ENCODE peak calls at places on chromosomes 11 and 22, in five cellular contexts. One of them, this sample, is unnamed.

GRCh38 chr22:27800250-27801131 is 1.1 kb downstream of the MN1 start:
- DNase-seq in colonic mucosa: no peak
- DNase-seq in CD4-positive, CD25-positive, alpha-beta regulatory T cell: no peak
- DNase-seq in AG04450: no peak
- DNase-seq in ovary: peak
- DNase-seq in this sample: no peak

GRCh38 chr11:14417975-14418374 is 59.0 kb upstream of the RRAS2 start:
- DNase-seq in colonic mucosa: no peak
- DNase-seq in ovary: no peak
- DNase-seq in AG04450: no peak
- DNase-seq in CD4-positive, CD25-positive, alpha-beta regulatory T cell: no peak
- DNase-seq in this sample: no peak

GRCh38 chr11:92495107-92495793 is 270.6 kb downstream of the FAT3 start:
- DNase-seq in AG04450: no peak
- DNase-seq in CD4-positive, CD25-positive, alpha-beta regulatory T cell: no peak
- DNase-seq in colonic mucosa: no peak
- DNase-seq in ovary: no peak
- DNase-seq in this sample: no peak

GRCh38 chr22:17570851-17571631 is 7.7 kb downstream of the SLC25A18 start:
- DNase-seq in colonic mucosa: peak
- DNase-seq in ovary: peak
- DNase-seq in AG04450: no peak
- DNase-seq in CD4-positive, CD25-positive, alpha-beta regulatory T cell: no peak
- DNase-seq in this sample: peak

GRCh38 chr11:42013656-42014201 is 554.3 kb upstream of the LRRC4C start:
- DNase-seq in ovary: no peak
- DNase-seq in CD4-positive, CD25-positive, alpha-beta regulatory T cell: no peak
- DNase-seq in AG04450: no peak
- DNase-seq in colonic mucosa: no peak
- DNase-seq in this sample: no peak

GRCh38 chr22:33653525-33654063 is 266.7 kb downstream of the LARGE1 start:
- DNase-seq in CD4-positive, CD25-positive, alpha-beta regulatory T cell: no peak
- DNase-seq in colonic mucosa: no peak
- DNase-seq in ovary: no peak
- DNase-seq in AG04450: no peak
- DNase-seq in this sample: no peak

GRCh38 chr22:27196483-27196882 is 539.1 kb downstream of the MIAT start:
- DNase-seq in ovary: no peak
- DNase-seq in AG04450: no peak
- DNase-seq in colonic mucosa: no peak
- DNase-seq in CD4-positive, CD25-positive, alpha-beta regulatory T cell: no peak
- DNase-seq in this sample: no peak

GRCh38 chr11:75403037-75403436 is 3.7 kb downstream of the RPS3 start:
- DNase-seq in colonic mucosa: no peak
- DNase-seq in CD4-positive, CD25-positive, alpha-beta regulatory T cell: no peak
- DNase-seq in AG04450: no peak
- DNase-seq in ovary: no peak
- DNase-seq in this sample: no peak

GRCh38 chr22:30459206-30460052 is 12.4 kb downstream of the SEC14L3 start:
- DNase-seq in colonic mucosa: no peak
- DNase-seq in CD4-positive, CD25-positive, alpha-beta regulatory T cell: no peak
- DNase-seq in AG04450: no peak
- DNase-seq in ovary: no peak
- DNase-seq in this sample: no peak

GRCh38 chr22:38872831-38873248 is 824 bp upstream of the CBX6 start:
- DNase-seq in CD4-positive, CD25-positive, alpha-beta regulatory T cell: no peak
- DNase-seq in ovary: peak
- DNase-seq in AG04450: no peak
- DNase-seq in colonic mucosa: peak
- DNase-seq in this sample: no peak

GRCh38 chr11:111445586-111445985 is 66.5 kb upstream of the POU2AF1 start:
- DNase-seq in CD4-positive, CD25-positive, alpha-beta regulatory T cell: no peak
- DNase-seq in ovary: no peak
- DNase-seq in colonic mucosa: no peak
- DNase-seq in AG04450: no peak
- DNase-seq in this sample: no peak

GRCh38 chr22:36775589-36775965 is 342 bp downstream of the IFT27 start:
- DNase-seq in AG04450: no peak
- DNase-seq in colonic mucosa: peak
- DNase-seq in CD4-positive, CD25-positive, alpha-beta regulatory T cell: peak
- DNase-seq in ovary: peak
- DNase-seq in this sample: peak

GRCh38 chr11:114061053-114062049 is 1.8 kb downstream of the ZBTB16 start:
- DNase-seq in CD4-positive, CD25-positive, alpha-beta regulatory T cell: no peak
- DNase-seq in colonic mucosa: no peak
- DNase-seq in ovary: peak
- DNase-seq in AG04450: no peak
- DNase-seq in this sample: no peak

GRCh38 chr11:2314525-2315394 is 12.9 kb downstream of the TSPAN32 start:
- DNase-seq in colonic mucosa: peak
- DNase-seq in CD4-positive, CD25-positive, alpha-beta regulatory T cell: no peak
- DNase-seq in AG04450: peak
- DNase-seq in ovary: peak
- DNase-seq in this sample: peak

GRCh38 chr11:132999031-132999430 is 533.3 kb downstream of the OPCML start:
- DNase-seq in CD4-positive, CD25-positive, alpha-beta regulatory T cell: no peak
- DNase-seq in ovary: no peak
- DNase-seq in colonic mucosa: no peak
- DNase-seq in AG04450: no peak
- DNase-seq in this sample: no peak

GRCh38 chr11:42901084-42901483 is 410.7 kb upstream of the API5 start:
- DNase-seq in AG04450: no peak
- DNase-seq in colonic mucosa: no peak
- DNase-seq in CD4-positive, CD25-positive, alpha-beta regulatory T cell: no peak
- DNase-seq in ovary: no peak
- DNase-seq in this sample: no peak

GRCh38 chr11:83583953-83584352 is 297.8 kb upstream of the CCDC90B start:
- DNase-seq in colonic mucosa: no peak
- DNase-seq in CD4-positive, CD25-positive, alpha-beta regulatory T cell: no peak
- DNase-seq in AG04450: no peak
- DNase-seq in ovary: no peak
- DNase-seq in this sample: no peak

GRCh38 chr11:94597896-94598295 is 30.7 kb downstream of the PIWIL4 start:
- DNase-seq in AG04450: no peak
- DNase-seq in CD4-positive, CD25-positive, alpha-beta regulatory T cell: no peak
- DNase-seq in colonic mucosa: no peak
- DNase-seq in ovary: no peak
- DNase-seq in this sample: no peak

GRCh38 chr22:35341090-35341874 is 39.6 kb upstream of the HMOX1 start:
- DNase-seq in AG04450: no peak
- DNase-seq in ovary: no peak
- DNase-seq in colonic mucosa: no peak
- DNase-seq in CD4-positive, CD25-positive, alpha-beta regulatory T cell: no peak
- DNase-seq in this sample: no peak

GRCh38 chr11:71213696-71214552 is 38.5 kb downstream of the SHANK2 start:
- DNase-seq in AG04450: no peak
- DNase-seq in ovary: no peak
- DNase-seq in CD4-positive, CD25-positive, alpha-beta regulatory T cell: no peak
- DNase-seq in colonic mucosa: no peak
- DNase-seq in this sample: no peak

GRCh38 chr11:69141742-69142141 is 14.0 kb upstream of the SMIM38 start:
- DNase-seq in AG04450: no peak
- DNase-seq in ovary: no peak
- DNase-seq in CD4-positive, CD25-positive, alpha-beta regulatory T cell: no peak
- DNase-seq in colonic mucosa: no peak
- DNase-seq in this sample: no peak

GRCh38 chr11:112392860-112393259 is 132.2 kb upstream of the PLET1 start:
- DNase-seq in colonic mucosa: no peak
- DNase-seq in CD4-positive, CD25-positive, alpha-beta regulatory T cell: no peak
- DNase-seq in ovary: no peak
- DNase-seq in AG04450: no peak
- DNase-seq in this sample: no peak

GRCh38 chr11:107821199-107821926 is 37.2 kb downstream of the SLC35F2 start:
- DNase-seq in colonic mucosa: no peak
- DNase-seq in ovary: no peak
- DNase-seq in AG04450: no peak
- DNase-seq in CD4-positive, CD25-positive, alpha-beta regulatory T cell: no peak
- DNase-seq in this sample: no peak

GRCh38 chr11:124970925-124971324 is 16.9 kb downstream of the CCDC15 start:
- DNase-seq in ovary: no peak
- DNase-seq in CD4-positive, CD25-positive, alpha-beta regulatory T cell: no peak
- DNase-seq in AG04450: no peak
- DNase-seq in colonic mucosa: no peak
- DNase-seq in this sample: no peak

GRCh38 chr11:130389315-130389935 is 39.0 kb downstream of the ADAMTS8 start:
- DNase-seq in CD4-positive, CD25-positive, alpha-beta regulatory T cell: no peak
- DNase-seq in colonic mucosa: peak
- DNase-seq in AG04450: no peak
- DNase-seq in ovary: peak
- DNase-seq in this sample: no peak

GRCh38 chr11:97234016-97234415 is 844.2 kb downstream of the JRKL start:
- DNase-seq in colonic mucosa: no peak
- DNase-seq in CD4-positive, CD25-positive, alpha-beta regulatory T cell: no peak
- DNase-seq in ovary: no peak
- DNase-seq in AG04450: no peak
- DNase-seq in this sample: no peak

GRCh38 chr11:90849278-90849677 is 626.4 kb upstream of the CHORDC1 start:
- DNase-seq in ovary: no peak
- DNase-seq in AG04450: no peak
- DNase-seq in colonic mucosa: no peak
- DNase-seq in CD4-positive, CD25-positive, alpha-beta regulatory T cell: no peak
- DNase-seq in this sample: no peak

GRCh38 chr11:107736546-107736945 is 24.7 kb upstream of the SLN start:
- DNase-seq in CD4-positive, CD25-positive, alpha-beta regulatory T cell: no peak
- DNase-seq in colonic mucosa: no peak
- DNase-seq in ovary: no peak
- DNase-seq in AG04450: no peak
- DNase-seq in this sample: no peak

GRCh38 chr22:38109391-38110000 is 988 bp downstream of the BAIAP2L2 start:
- DNase-seq in CD4-positive, CD25-positive, alpha-beta regulatory T cell: no peak
- DNase-seq in ovary: no peak
- DNase-seq in colonic mucosa: no peak
- DNase-seq in AG04450: no peak
- DNase-seq in this sample: no peak

GRCh38 chr22:31253949-31254348 is 38.3 kb downstream of the PIK3IP1 start:
- DNase-seq in AG04450: no peak
- DNase-seq in colonic mucosa: peak
- DNase-seq in CD4-positive, CD25-positive, alpha-beta regulatory T cell: no peak
- DNase-seq in ovary: no peak
- DNase-seq in this sample: no peak

GRCh38 chr11:2268911-2269600 is 1.3 kb downstream of the ASCL2 start:
- DNase-seq in AG04450: no peak
- DNase-seq in ovary: peak
- DNase-seq in colonic mucosa: peak
- DNase-seq in CD4-positive, CD25-positive, alpha-beta regulatory T cell: no peak
- DNase-seq in this sample: no peak

GRCh38 chr11:45212566-45213315 is 66.3 kb downstream of the PRDM11 start:
- DNase-seq in colonic mucosa: no peak
- DNase-seq in AG04450: no peak
- DNase-seq in ovary: no peak
- DNase-seq in CD4-positive, CD25-positive, alpha-beta regulatory T cell: no peak
- DNase-seq in this sample: no peak

GRCh38 chr11:104078995-104079394 is 42.6 kb downstream of the DDI1 start:
- DNase-seq in colonic mucosa: no peak
- DNase-seq in ovary: no peak
- DNase-seq in AG04450: no peak
- DNase-seq in CD4-positive, CD25-positive, alpha-beta regulatory T cell: no peak
- DNase-seq in this sample: no peak

GRCh38 chr11:68141247-68142027 is 20.2 kb upstream of the CHKA start:
- DNase-seq in AG04450: no peak
- DNase-seq in colonic mucosa: no peak
- DNase-seq in ovary: no peak
- DNase-seq in CD4-positive, CD25-positive, alpha-beta regulatory T cell: no peak
- DNase-seq in this sample: no peak

GRCh38 chr11:122105009-122105828 is 10.8 kb downstream of the BLID start:
- DNase-seq in CD4-positive, CD25-positive, alpha-beta regulatory T cell: no peak
- DNase-seq in ovary: no peak
- DNase-seq in colonic mucosa: no peak
- DNase-seq in AG04450: no peak
- DNase-seq in this sample: no peak

GRCh38 chr11:61041755-61042518 is 60.4 kb upstream of the CD5 start:
- DNase-seq in ovary: peak
- DNase-seq in colonic mucosa: peak
- DNase-seq in AG04450: no peak
- DNase-seq in CD4-positive, CD25-positive, alpha-beta regulatory T cell: peak
- DNase-seq in this sample: no peak
- H3K4me3 ChIP-seq in ovary: no peak
- H3K4me3 ChIP-seq in colonic mucosa: no peak
- H3K4me3 ChIP-seq in AG04450: no peak
- H3K4me3 ChIP-seq in CD4-positive, CD25-positive, alpha-beta regulatory T cell: peak
- H3K4me3 ChIP-seq in this sample: peak

DNA sequence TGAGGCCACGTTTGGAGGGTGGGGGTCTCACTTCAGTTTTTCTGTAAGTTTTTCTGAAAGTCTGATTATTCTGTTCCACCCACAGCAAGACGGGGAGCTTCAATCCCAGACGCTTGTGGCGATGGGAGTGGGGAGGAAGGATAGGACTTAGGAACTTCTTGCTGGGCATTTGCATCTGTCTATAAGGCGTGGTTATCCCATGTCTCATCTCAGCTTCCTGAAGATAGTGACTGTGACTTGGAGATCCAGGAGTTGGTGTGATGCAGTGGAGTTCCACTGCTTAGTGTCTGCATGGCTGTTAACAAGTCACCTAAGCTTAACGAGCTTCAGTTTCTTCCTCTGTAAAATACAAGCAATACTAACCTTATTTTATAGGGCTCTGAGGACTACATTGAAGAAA is 58.9 kb upstream of the BARX2 start:
- DNase-seq in AG04450: no peak
- DNase-seq in ovary: no peak
- DNase-seq in CD4-positive, CD25-positive, alpha-beta regulatory T cell: no peak
- DNase-seq in colonic mucosa: no peak
- DNase-seq in this sample: no peak
- H3K27ac ChIP-seq in AG04450: no peak
- H3K27ac ChIP-seq in ovary: no peak
- H3K27ac ChIP-seq in CD4-positive, CD25-positive, alpha-beta regulatory T cell: no peak
- H3K27ac ChIP-seq in colonic mucosa: peak
- H3K27ac ChIP-seq in this sample: no peak

DNA sequence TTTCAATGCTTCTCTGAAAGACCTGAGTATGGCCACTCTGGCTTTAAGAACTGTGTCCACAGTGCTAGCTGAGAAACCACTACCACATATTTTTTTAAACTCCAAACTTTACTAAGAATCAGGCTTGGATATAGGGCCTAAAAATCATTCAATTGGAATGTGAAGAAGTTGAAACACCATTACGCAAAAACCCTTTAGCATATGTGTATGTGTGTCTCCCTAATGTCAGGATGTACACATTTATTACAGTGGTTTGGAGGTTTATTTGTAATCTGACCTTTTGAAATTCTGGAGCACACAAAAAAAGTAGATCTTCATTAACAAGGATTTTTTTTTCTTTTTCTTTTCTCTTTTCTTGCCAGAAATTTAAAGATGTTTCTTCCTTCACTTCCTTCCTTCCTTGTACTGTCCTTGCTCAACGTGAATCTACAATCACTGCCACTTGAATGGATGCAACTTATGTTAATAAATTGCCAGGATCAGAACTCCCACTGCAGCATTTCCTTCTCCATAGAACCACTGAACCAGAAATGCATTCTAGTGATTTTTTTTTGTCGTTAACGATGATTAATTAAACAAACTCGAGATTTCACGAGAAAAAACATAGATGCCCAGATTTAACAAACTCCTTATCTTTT is 3.1 kb upstream of the ADM start:
- DNase-seq in colonic mucosa: no peak
- DNase-seq in CD4-positive, CD25-positive, alpha-beta regulatory T cell: no peak
- DNase-seq in ovary: no peak
- DNase-seq in AG04450: no peak
- DNase-seq in this sample: no peak
- H3K4me3 ChIP-seq in colonic mucosa: peak
- H3K4me3 ChIP-seq in CD4-positive, CD25-positive, alpha-beta regulatory T cell: peak
- H3K4me3 ChIP-seq in ovary: no peak
- H3K4me3 ChIP-seq in AG04450: peak
- H3K4me3 ChIP-seq in this sample: peak

GRCh38 chr11:19873730-19874129 is 161.1 kb downstream of the NAV2 start:
- DNase-seq in colonic mucosa: no peak
- DNase-seq in ovary: no peak
- DNase-seq in AG04450: no peak
- DNase-seq in CD4-positive, CD25-positive, alpha-beta regulatory T cell: no peak
- DNase-seq in this sample: no peak
- H3K27ac ChIP-seq in colonic mucosa: no peak
- H3K27ac ChIP-seq in ovary: no peak
- H3K27ac ChIP-seq in AG04450: no peak
- H3K27ac ChIP-seq in CD4-positive, CD25-positive, alpha-beta regulatory T cell: no peak
- H3K27ac ChIP-seq in this sample: no peak